ENCODE peak calls at places on chromosomes 5 and 9, in ten cellular contexts. E is AG04450, G is Karpas-422, M is cardiac fibroblast, P is iPS DF 6.9, O is fibroblast of lung, L is lower leg skin, J is heart left ventricle, Z is lower lobe of right lung, Q is transverse colon. Y is an unnamed sample.

GRCh38 chr5:93622240-93622885 is 39.3 kb downstream of the NR2F1 start:
- DNase-seq in P (no peak), M (peak), Q (no peak), G (peak), E (no peak), J (no peak), L (no peak), O (peak), Z (no peak), Y (no peak)

GRCh38 chr9:68827833-68828744 is 123.0 kb downstream of the PIP5K1B start:
- DNase-seq in J (no peak), L (no peak), E (no peak), O (no peak), Q (no peak), G (no peak), P (no peak), Z (no peak), M (no peak), Y (no peak)

GRCh38 chr5:157473383-157474370 is 13.7 kb downstream of the NIPAL4 start:
- DNase-seq in M (peak), G (no peak), E (no peak), O (peak), Z (no peak), P (no peak), J (no peak), L (no peak), Q (no peak), Y (no peak)

GRCh38 chr9:90460220-90460619 is 182.4 kb downstream of the DIRAS2 start:
- DNase-seq in Q (peak), M (no peak), L (no peak), P (no peak), G (no peak), O (no peak), J (no peak), Z (no peak), E (no peak), Y (no peak)

GRCh38 chr5:80082731-80083114 is 47.6 kb downstream of the THBS4 start:
- DNase-seq in O (peak), P (peak), E (peak), G (peak), Z (peak), L (peak), J (peak), M (peak), Q (peak), Y (no peak)

GRCh38 chr9:34310205-34310604 is 18.9 kb downstream of the KIF24 start:
- DNase-seq in E (no peak), Z (no peak), M (no peak), G (no peak), J (no peak), Q (no peak), O (no peak), L (no peak), P (no peak), Y (no peak)

GRCh38 chr5:112238473-112238872 is 180.6 kb downstream of the EPB41L4A start:
- DNase-seq in O (no peak), M (no peak), Q (no peak), L (no peak), J (no peak), E (no peak), Z (no peak), P (no peak), G (peak), Y (no peak)

GRCh38 chr5:10654566-10654965 is 90.7 kb downstream of the ANKRD33B start:
- DNase-seq in Z (no peak), L (no peak), M (no peak), G (no peak), P (no peak), Q (no peak), O (no peak), J (no peak), E (no peak), Y (no peak)

GRCh38 chr5:128197911-128198522 is 114.5 kb downstream of the SLC12A2 start:
- DNase-seq in G (no peak), J (no peak), E (no peak), O (no peak), M (no peak), Q (no peak), L (no peak), Z (no peak), P (no peak), Y (no peak)

GRCh38 chr5:88883566-88884434 is 816 bp upstream of the MEF2C start:
- DNase-seq in P (no peak), Z (peak), O (peak), L (peak), Q (peak), E (peak), J (peak), G (peak), M (peak), Y (no peak)

GRCh38 chr5:177367981-177368960 is 10.5 kb downstream of the RGS14 start:
- DNase-seq in Z (no peak), P (no peak), Q (no peak), G (no peak), L (no peak), O (no peak), J (no peak), E (no peak), M (no peak), Y (no peak)

GRCh38 chr9:99863955-99864354 is 42.3 kb downstream of the NR4A3 start:
- DNase-seq in Q (no peak), P (no peak), O (no peak), L (no peak), J (no peak), M (no peak), G (no peak), E (no peak), Z (no peak), Y (no peak)

GRCh38 chr5:34496258-34496657 is 159.9 kb upstream of the RAI14 start:
- DNase-seq in M (no peak), Q (no peak), Z (no peak), E (no peak), L (no peak), J (no peak), P (no peak), O (no peak), G (no peak), Y (no peak)

DNA sequence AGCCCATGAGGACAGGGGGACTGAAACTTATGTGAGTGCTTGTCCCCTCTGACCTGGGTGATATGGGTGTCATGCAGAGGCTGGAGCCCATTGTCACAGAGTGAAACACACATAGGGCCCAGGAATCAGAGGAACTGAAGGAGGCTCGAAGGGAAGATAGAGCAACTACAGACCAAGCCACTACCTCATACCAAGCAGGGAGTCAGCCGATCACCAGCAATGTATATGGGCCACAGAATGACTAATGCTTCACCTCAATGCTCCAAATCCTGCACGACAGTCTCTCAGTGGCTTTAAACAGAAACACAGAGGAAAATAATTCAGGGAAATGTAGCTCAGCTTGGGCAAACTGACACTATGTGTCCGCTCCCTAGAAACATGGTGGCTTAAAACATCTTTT is 8.9 kb upstream of the FBXW11 start:
- DNase-seq in E (no peak), Q (no peak), L (no peak), J (no peak), O (no peak), G (no peak), Z (no peak), M (no peak), P (no peak), Y (no peak)
- H3K4me3 ChIP-seq in E (no peak), Q (no peak), L (no peak), J (no peak), O (no peak), G (no peak), Z (no peak), M (no peak), P (no peak), Y (no peak)

DNA sequence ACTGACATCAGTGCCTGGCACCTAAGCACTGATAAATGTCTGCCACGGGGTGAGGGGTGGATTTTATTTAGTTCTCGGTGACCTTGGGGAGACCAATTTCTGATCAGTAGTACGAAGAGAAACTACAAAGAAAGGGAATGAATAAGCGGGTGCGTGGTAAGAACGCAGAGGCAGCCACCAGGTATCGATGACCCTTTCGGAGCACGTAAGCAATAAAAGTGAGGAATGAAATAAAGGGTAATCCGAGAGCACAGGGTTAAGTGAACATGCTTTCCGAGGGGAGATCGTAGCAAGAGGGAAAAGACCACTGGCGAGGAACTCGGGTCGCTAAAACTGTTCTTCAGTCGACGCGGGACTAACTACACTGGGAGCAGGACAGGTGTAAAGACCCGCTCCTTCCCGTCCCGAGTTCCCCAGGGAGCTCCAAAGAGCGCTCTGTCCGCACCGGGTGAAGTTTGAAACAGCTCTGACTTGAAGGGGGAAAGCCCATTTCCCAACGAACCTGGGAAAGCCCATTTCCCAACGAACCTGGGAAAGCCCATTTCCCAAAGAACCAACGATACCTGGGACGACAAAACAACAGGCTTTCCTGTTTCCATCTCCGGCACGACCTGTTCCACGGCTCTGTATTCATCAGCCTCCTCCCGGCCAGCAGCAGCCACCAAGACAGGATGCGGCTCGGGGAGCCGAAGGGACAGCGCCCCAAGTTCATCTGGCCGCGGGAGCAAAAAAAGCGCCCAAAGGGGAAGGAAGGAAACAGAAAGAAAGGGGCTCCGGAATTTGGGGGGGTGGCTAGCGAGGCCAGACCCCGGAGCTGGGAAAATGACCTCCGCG is 993 bp downstream of the ELOVL7 start:
- DNase-seq in Q (peak), L (no peak), E (no peak), G (no peak), O (no peak), Z (no peak), P (no peak), J (no peak), M (no peak), Y (no peak)
- H3K4me3 ChIP-seq in Q (peak), L (peak), E (peak), G (no peak), O (peak), Z (peak), P (peak), J (peak), M (peak), Y (peak)

GRCh38 chr9:21102311-21102710 is 24.6 kb upstream of the IFNB1 start:
- DNase-seq in M (no peak), J (no peak), L (no peak), E (no peak), G (no peak), Z (no peak), Q (no peak), O (peak), P (no peak), Y (no peak)

GRCh38 chr9:21097817-21098216 is 20.1 kb upstream of the IFNB1 start:
- DNase-seq in J (no peak), P (no peak), M (no peak), Z (no peak), Q (no peak), L (no peak), E (no peak), O (no peak), G (peak), Y (no peak)

GRCh38 chr9:21095561-21095960 is 17.8 kb upstream of the IFNB1 start:
- DNase-seq in Z (no peak), Q (no peak), P (no peak), O (peak), G (no peak), M (no peak), E (no peak), J (no peak), L (no peak), Y (no peak)

GRCh38 chr9:21096172-21096900 is 18.6 kb upstream of the IFNB1 start:
- DNase-seq in M (peak), L (no peak), Z (no peak), P (no peak), Q (no peak), J (no peak), E (peak), G (no peak), O (peak), Y (no peak)

DNA sequence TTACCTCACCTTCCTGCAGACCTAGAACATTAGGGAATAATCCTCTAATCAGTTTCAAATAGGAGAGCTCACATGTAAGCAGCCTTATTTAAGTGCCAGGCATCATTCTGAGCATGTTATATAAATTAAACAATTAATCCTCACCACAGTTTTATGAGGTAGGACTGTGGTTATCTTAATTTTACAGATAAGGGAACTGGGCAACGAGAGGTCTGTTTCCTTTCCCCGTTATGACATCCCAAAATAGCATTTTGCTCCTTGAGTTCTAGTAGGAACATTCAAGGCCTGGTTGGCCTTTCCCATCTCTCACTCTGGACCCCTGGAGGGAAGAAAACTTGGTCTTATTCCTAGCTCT is 19.1 kb upstream of the IFNB1 start:
- DNase-seq in Z (no peak), L (no peak), P (no peak), O (no peak), E (no peak), J (no peak), G (no peak), M (no peak), Q (no peak), Y (no peak)
- H3K4me3 ChIP-seq in Z (peak), L (no peak), P (no peak), O (no peak), E (no peak), J (peak), G (no peak), M (no peak), Q (no peak), Y (no peak)

GRCh38 chr9:130174025-130174424 is 1.8 kb downstream of the NCS1 start:
- DNase-seq in O (no peak), P (no peak), L (no peak), Q (no peak), E (no peak), G (no peak), M (no peak), Z (no peak), J (no peak), Y (no peak)
- H3K4me3 ChIP-seq in O (peak), P (no peak), L (no peak), Q (peak), E (peak), G (no peak), M (no peak), Z (no peak), J (no peak), Y (peak)

Y was measured in Panc1.